ENCODE peak calls at places on chromosomes 6 and 20, in seven cellular contexts. S, R, B, N, M, L and Z are unnamed samples.

GRCh38 chr6:167856999-167857660 is 30.4 kb downstream of the AFDN start:
- DNase-seq in S (no peak), R (peak), B (no peak), N (peak), M (no peak), L (no peak), Z (peak)

GRCh38 chr6:112233864-112234263 is 20.5 kb downstream of the LAMA4 start:
- DNase-seq in S (no peak), R (peak), B (peak), N (peak), M (no peak), L (no peak), Z (peak)

GRCh38 chr6:19472168-19472567 is 365.0 kb upstream of the ID4 start:
- DNase-seq in S (no peak), R (peak), B (peak), N (peak), M (no peak), L (peak), Z (peak)

GRCh38 chr6:53813096-53813495 is 18.3 kb downstream of the LRRC1 start:
- DNase-seq in S (no peak), R (no peak), B (no peak), N (no peak), M (no peak), L (peak), Z (peak)

GRCh38 chr6:51323056-51323455 is 504.4 kb downstream of the TFAP2B start:
- DNase-seq in S (no peak), R (no peak), B (no peak), N (no peak), M (no peak), L (no peak), Z (no peak)

GRCh38 chr6:56932891-56933473 is 21.9 kb upstream of the BEND6 start:
- DNase-seq in S (no peak), R (no peak), B (no peak), N (no peak), M (no peak), L (no peak), Z (no peak)

GRCh38 chr6:160355001-160355400 is 6.8 kb downstream of the SLC22A3 start:
- DNase-seq in S (no peak), R (peak), B (no peak), N (peak), M (no peak), L (peak), Z (peak)

GRCh38 chr6:16683524-16684194 is 77.6 kb downstream of the ATXN1 start:
- DNase-seq in S (no peak), R (peak), B (peak), N (peak), M (peak), L (peak), Z (peak)

GRCh38 chr20:41052742-41053419 is 24.3 kb downstream of the TOP1 start:
- DNase-seq in S (no peak), R (peak), B (peak), N (peak), M (no peak), L (no peak), Z (peak)

GRCh38 chr6:107658920-107659879 is 164.9 kb downstream of the SCML4 start:
- DNase-seq in S (no peak), R (peak), B (no peak), N (no peak), M (no peak), L (peak), Z (no peak)

GRCh38 chr6:133136177-133136896 is 104.8 kb upstream of the EYA4 start:
- DNase-seq in S (no peak), R (peak), B (no peak), N (no peak), M (no peak), L (no peak), Z (no peak)

GRCh38 chr6:49849121-49849907 is 17.0 kb downstream of the CRISP1 start:
- DNase-seq in S (no peak), R (peak), B (peak), N (peak), M (no peak), L (peak), Z (peak)

GRCh38 chr6:80020381-80021120 is 16.1 kb downstream of the TTK start:
- DNase-seq in S (no peak), R (no peak), B (no peak), N (no peak), M (no peak), L (no peak), Z (no peak)

GRCh38 chr6:158571826-158572652 is 12.1 kb downstream of the TMEM181 start:
- DNase-seq in S (no peak), R (no peak), B (no peak), N (no peak), M (peak), L (peak), Z (no peak)

GRCh38 chr20:3174442-3175263 is 1.3 kb upstream of the LZTS3 start:
- DNase-seq in S (peak), R (no peak), B (peak), N (peak), M (no peak), L (peak), Z (peak)

GRCh38 chr20:39398656-39399055 is 436.5 kb downstream of the DHX35 start:
- DNase-seq in S (no peak), R (no peak), B (no peak), N (no peak), M (no peak), L (no peak), Z (no peak)

GRCh38 chr6:10418862-10419748 is 4.2 kb upstream of the TFAP2A start:
- DNase-seq in S (no peak), R (peak), B (no peak), N (no peak), M (no peak), L (peak), Z (no peak)

GRCh38 chr20:31695849-31696804 is 26.5 kb downstream of the BCL2L1 start:
- DNase-seq in S (no peak), R (peak), B (peak), N (peak), M (no peak), L (peak), Z (peak)

GRCh38 chr20:19767070-19767469 is 9.0 kb downstream of the RIN2 start:
- DNase-seq in S (no peak), R (no peak), B (no peak), N (no peak), M (no peak), L (peak), Z (no peak)

GRCh38 chr20:63357921-63358905 is 2.9 kb downstream of the CHRNA4 start:
- DNase-seq in S (no peak), R (no peak), B (no peak), N (no peak), M (no peak), L (no peak), Z (no peak)

GRCh38 chr6:150691463-150691862 is 91.8 kb downstream of the PLEKHG1 start:
- DNase-seq in S (no peak), R (peak), B (no peak), N (no peak), M (no peak), L (no peak), Z (no peak)

GRCh38 chr6:16033214-16033613 is 95.7 kb upstream of the MYLIP start:
- DNase-seq in S (no peak), R (no peak), B (no peak), N (no peak), M (no peak), L (no peak), Z (no peak)

GRCh38 chr6:166848979-166849756 is 107.2 kb downstream of the RNASET2 start:
- DNase-seq in S (no peak), R (no peak), B (no peak), N (no peak), M (no peak), L (no peak), Z (no peak)

DNA sequence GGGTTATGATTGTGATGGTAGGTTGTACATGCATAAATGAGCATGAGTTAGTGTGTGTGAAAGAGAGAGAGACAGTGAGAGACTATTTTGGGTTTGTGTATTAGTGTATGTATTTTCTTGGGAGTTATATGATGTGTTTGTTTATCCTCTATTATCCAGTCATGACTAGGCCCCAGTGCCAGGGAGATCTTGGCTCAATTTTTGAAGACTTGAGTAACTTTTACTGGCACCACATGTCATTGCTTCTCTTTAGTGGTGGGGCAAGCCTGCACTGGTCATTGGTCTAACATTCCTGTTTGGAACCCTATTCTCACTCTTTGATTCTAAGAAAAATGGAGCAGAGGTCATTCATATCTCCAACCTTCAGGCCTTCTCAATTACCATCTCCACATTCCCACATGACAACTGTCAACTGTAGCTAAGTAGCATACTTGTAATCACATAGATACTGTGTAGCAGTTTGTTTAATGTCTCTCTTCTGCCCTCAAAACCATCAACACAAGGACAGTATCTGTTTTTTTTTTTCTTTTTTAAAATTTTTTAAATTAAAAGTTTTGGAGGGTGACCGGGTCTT is 8.8 kb downstream of the L3MBTL1 start:
- DNase-seq in S (no peak), R (no peak), B (peak), N (no peak), M (no peak), L (no peak), Z (no peak)
- H3K4me3 ChIP-seq in S (no peak), R (no peak), B (no peak), N (no peak), M (no peak), L (no peak), Z (no peak)

GRCh38 chr6:90297866-90298381 is 1.3 kb upstream of the BACH2 start:
- DNase-seq in S (no peak), R (no peak), B (no peak), N (no peak), M (no peak), L (no peak), Z (no peak)

GRCh38 chr6:90295854-90296345 is 743 bp downstream of the BACH2 start:
- DNase-seq in S (no peak), R (peak), B (peak), N (peak), M (peak), L (no peak), Z (peak)

GRCh38 chr6:90297124-90297865 is 652 bp upstream of the BACH2 start:
- DNase-seq in S (no peak), R (no peak), B (no peak), N (no peak), M (no peak), L (no peak), Z (no peak)

GRCh38 chr6:90294989-90295853 is 1.4 kb downstream of the BACH2 start:
- DNase-seq in S (no peak), R (peak), B (peak), N (peak), M (peak), L (no peak), Z (peak)

DNA sequence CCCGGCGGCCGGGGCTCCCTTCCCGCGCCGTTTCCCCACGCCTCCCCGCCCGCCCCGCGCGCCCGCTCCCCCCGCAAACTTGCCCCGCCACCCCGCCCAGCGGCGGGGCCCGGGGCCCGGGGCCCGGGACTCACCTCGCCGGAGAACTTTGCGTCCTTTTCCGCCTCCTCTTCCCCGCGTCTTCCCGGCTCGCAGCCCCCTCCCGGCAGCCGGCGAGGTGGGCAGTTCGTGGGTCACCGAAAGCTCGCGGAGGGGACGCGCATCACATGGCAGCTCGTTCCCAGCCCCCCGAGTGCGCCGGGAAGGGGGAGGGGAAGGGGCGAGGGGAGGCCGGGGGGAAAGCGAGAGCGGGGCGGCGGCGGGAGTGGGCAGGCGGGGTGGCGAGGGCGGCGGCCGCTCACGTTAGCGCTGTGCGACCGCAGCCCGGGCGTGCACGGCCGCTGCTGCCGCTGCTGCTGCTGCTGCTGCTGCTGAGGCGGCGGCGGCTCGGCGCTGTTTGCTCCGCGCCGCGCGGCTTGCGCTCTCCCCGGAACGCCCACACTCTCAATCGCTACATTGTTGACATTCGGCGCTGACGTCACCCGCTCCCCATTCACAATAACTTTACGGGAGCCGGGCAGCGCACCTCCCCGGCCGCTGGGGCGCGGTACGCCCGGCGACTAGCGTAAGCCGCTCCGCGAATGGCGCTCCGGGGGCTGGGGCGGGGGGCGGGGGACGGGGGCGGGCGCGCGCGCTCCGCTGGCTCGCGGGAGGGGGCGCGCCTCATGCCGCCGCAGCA is at the start of gene BACH2:
- DNase-seq in S (peak), R (peak), B (peak), N (peak), M (peak), L (peak), Z (peak)
- TF ChIP-seq CTCF in S (no peak), R (no peak), B (no peak), N (no peak), M (no peak), L (no peak), Z (no peak)

DNA sequence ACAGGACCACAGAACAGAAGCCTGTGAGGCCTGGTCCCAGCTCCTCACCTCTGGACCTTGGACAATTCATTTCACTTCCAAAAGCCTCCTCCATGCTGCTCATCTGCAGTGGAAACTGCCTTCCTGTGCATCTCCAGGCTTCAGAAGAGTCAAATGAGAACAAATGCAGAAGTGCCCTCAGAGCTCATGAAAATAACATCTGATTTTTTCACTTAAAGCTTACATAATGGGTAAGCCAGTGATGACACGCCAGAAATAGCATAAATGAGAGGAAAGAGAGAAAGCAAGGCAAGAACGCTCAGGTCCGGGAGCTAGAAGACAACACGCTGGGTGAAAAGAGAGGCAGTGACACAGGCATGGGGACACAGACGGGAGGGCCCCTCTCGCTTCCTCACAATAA is 7.9 kb downstream of the CNKSR3 start:
- DNase-seq in S (no peak), R (no peak), B (no peak), N (no peak), M (no peak), L (no peak), Z (no peak)
- H3K4me3 ChIP-seq in S (no peak), R (no peak), B (no peak), N (no peak), M (no peak), L (no peak), Z (no peak)

DNA sequence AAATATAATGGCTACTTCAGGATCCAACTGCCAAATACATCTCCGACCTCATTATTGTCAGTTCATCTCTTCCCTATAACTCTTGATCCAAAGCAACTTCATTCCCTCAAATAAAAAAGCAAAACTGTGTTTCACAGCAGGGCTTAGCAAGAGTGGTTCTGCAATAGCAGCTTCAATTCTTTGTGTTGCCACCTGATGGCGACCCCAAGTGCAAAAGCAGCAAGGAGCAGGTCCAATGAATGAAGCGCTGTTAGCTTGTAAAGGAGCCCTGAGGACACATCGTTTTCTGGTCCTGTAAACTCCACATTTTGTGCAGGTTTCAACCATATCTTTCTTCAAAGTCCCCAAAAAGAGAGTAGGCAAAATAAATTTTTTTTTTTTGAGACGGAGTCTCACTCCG is 19.6 kb downstream of the RTN4IP1 start:
- DNase-seq in S (no peak), R (no peak), B (no peak), N (no peak), M (no peak), L (no peak), Z (no peak)
- TF ChIP-seq CTCF in S (peak), R (peak), B (peak), N (peak), M (no peak), L (peak), Z (peak)

GRCh38 chr6:121187833-121188200 is 146.5 kb downstream of the TBC1D32 start:
- DNase-seq in S (no peak), R (no peak), B (no peak), N (no peak), M (no peak), L (peak), Z (no peak)
- H3K4me3 ChIP-seq in S (no peak), R (no peak), B (no peak), N (no peak), M (no peak), L (no peak), Z (no peak)

GRCh38 chr20:45963059-45964011 is 8.7 kb downstream of the ZNF335 start:
- DNase-seq in S (no peak), R (peak), B (peak), N (peak), M (peak), L (peak), Z (peak)
- TF ChIP-seq CTCF in S (peak), R (peak), B (peak), N (peak), M (no peak), L (peak), Z (peak)

DNA sequence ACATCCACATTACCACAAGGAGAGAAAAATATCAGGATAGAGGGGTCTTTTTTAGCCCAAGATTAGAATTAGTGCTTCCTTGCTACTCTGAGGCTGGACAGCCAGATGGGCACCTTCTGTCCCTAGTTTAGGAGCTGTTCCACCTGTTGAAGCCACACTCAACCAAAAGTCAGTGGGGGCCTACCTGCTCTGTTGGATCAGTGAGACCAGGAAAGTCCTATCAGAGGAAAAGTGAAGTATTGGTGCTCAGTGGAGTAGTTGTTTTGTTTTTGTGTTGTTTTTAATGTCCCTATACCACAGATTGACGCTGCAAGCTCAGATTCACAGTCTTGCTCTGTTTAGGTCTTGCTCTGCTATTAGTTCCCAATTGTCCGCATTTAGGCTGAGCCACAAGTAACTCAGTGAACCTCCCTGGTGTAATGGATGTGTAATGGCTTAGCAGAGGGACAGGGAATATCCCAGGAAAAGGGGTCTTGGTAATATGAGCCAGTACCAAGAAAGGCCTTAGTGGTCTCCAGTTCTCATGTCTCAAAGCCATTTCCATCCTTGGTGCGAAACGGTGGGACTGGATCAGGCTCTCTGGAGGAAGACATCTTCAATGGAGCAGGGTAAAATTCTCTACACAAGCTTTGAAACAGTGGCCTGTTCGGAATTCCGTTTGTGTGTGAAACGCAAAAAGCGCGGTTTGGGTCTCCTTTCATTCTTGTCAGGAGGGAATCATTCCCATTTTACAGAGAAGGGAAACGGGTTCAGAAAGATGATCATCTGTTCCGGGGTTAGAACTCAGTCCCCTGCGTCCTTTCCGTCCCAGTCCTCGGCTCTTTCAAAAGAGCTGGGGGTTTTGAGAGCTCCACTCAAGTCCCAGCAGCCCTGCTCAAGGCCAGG is 631 bp upstream of the PABPC1L start:
- DNase-seq in S (no peak), R (no peak), B (no peak), N (peak), M (no peak), L (no peak), Z (no peak)
- H3K4me3 ChIP-seq in S (peak), R (peak), B (peak), N (peak), M (peak), L (peak), Z (peak)

GRCh38 chr6:1346101-1346500 is 34.2 kb downstream of the FOXQ1 start:
- DNase-seq in S (no peak), R (no peak), B (no peak), N (no peak), M (no peak), L (no peak), Z (no peak)
- TF ChIP-seq CTCF in S (no peak), R (no peak), B (no peak), N (no peak), M (no peak), L (no peak), Z (no peak)

GRCh38 chr6:25138024-25138696 is 141.0 kb upstream of the CARMIL1 start:
- DNase-seq in S (no peak), R (peak), B (peak), N (peak), M (peak), L (no peak), Z (peak)
- H3K4me3 ChIP-seq in S (no peak), R (peak), B (peak), N (peak), M (no peak), L (peak), Z (peak)

GRCh38 chr6:55545791-55546190 is 33.2 kb downstream of the HMGCLL1 start:
- DNase-seq in S (no peak), R (no peak), B (no peak), N (no peak), M (no peak), L (no peak), Z (no peak)

GRCh38 chr6:55541024-55541423 is 38.0 kb downstream of the HMGCLL1 start:
- DNase-seq in S (no peak), R (no peak), B (no peak), N (no peak), M (no peak), L (no peak), Z (no peak)

GRCh38 chr6:55543633-55544309 is 35.2 kb downstream of the HMGCLL1 start:
- DNase-seq in S (no peak), R (no peak), B (no peak), N (no peak), M (no peak), L (no peak), Z (no peak)
- TF ChIP-seq CTCF in S (peak), R (no peak), B (no peak), N (no peak), M (no peak), L (no peak), Z (peak)